ENCODE peak calls at places on chromosomes 4 and X, in five cellular contexts. X is A549, O is IMR-90, D is ovary, Z is body of pancreas. A is an unnamed sample.

GRCh38 chrX:119062750-119063374 is 9.9 kb upstream of the CT47C1 start:
- DNase-seq in X (no peak), O (peak), D (no peak), Z (peak), A (no peak)

GRCh38 chr4:108219998-108220397 is 51.3 kb upstream of the LEF1 start:
- DNase-seq in X (no peak), O (no peak), D (no peak), Z (no peak), A (no peak)

GRCh38 chr4:123986268-123986798 is 589.7 kb downstream of the SPRY1 start:
- DNase-seq in X (no peak), O (peak), D (peak), Z (peak), A (no peak)

GRCh38 chr4:2049381-2049780 is 9.7 kb upstream of the NAT8L start:
- DNase-seq in X (no peak), O (no peak), D (no peak), Z (no peak), A (no peak)

GRCh38 chrX:17495052-17495451 is 120.1 kb downstream of the NHS start:
- DNase-seq in X (peak), O (no peak), D (no peak), Z (no peak), A (no peak)

GRCh38 chrX:21590012-21590776 is 67.9 kb downstream of the KLHL34 start:
- DNase-seq in X (no peak), O (no peak), D (no peak), Z (no peak), A (no peak)

GRCh38 chr4:75841641-75842520 is 60.4 kb downstream of the PPEF2 start:
- DNase-seq in X (peak), O (no peak), D (no peak), Z (no peak), A (peak)

GRCh38 chrX:118520858-118521206 is 25.2 kb downstream of the DOCK11 start:
- DNase-seq in X (no peak), O (no peak), D (no peak), Z (no peak), A (no peak)

GRCh38 chr4:132809298-132810032 is 339.6 kb upstream of the PCDH10 start:
- DNase-seq in X (no peak), O (no peak), D (no peak), Z (no peak), A (no peak)

GRCh38 chrX:2707334-2707760 is 16.3 kb downstream of the CD99 start:
- DNase-seq in X (peak), O (peak), D (no peak), Z (peak), A (no peak)

GRCh38 chr4:56468097-56468422 is 643 bp downstream of the SRP72 start:
- DNase-seq in X (peak), O (peak), D (peak), Z (peak), A (no peak)

GRCh38 chrX:13159886-13160285 is 115.5 kb upstream of the FAM9C start:
- DNase-seq in X (no peak), O (no peak), D (no peak), Z (no peak), A (no peak)

GRCh38 chr4:40301592-40301991 is 33.5 kb upstream of the CHRNA9 start:
- DNase-seq in X (no peak), O (no peak), D (no peak), Z (no peak), A (no peak)

GRCh38 chrX:43813319-43813718 is 68.9 kb downstream of the MAOB start:
- DNase-seq in X (no peak), O (no peak), D (no peak), Z (no peak), A (no peak)

GRCh38 chrX:101359966-101360365 is 11.4 kb upstream of the TIMM8A start:
- DNase-seq in X (no peak), O (peak), D (no peak), Z (no peak), A (no peak)

GRCh38 chrX:95057341-95057740 is 1383.3 kb downstream of the FAM133A start:
- DNase-seq in X (no peak), O (peak), D (no peak), Z (no peak), A (no peak)

GRCh38 chrX:149707147-149707901 is 4.5 kb upstream of the MAGEA11 start:
- DNase-seq in X (no peak), O (no peak), D (no peak), Z (no peak), A (no peak)

GRCh38 chr4:12179264-12179616 is 750.5 kb upstream of the HS3ST1 start:
- DNase-seq in X (no peak), O (no peak), D (peak), Z (peak), A (no peak)

GRCh38 chr4:138911903-138912713 is 103.5 kb upstream of the NOCT start:
- DNase-seq in X (peak), O (no peak), D (no peak), Z (peak), A (no peak)

DNA sequence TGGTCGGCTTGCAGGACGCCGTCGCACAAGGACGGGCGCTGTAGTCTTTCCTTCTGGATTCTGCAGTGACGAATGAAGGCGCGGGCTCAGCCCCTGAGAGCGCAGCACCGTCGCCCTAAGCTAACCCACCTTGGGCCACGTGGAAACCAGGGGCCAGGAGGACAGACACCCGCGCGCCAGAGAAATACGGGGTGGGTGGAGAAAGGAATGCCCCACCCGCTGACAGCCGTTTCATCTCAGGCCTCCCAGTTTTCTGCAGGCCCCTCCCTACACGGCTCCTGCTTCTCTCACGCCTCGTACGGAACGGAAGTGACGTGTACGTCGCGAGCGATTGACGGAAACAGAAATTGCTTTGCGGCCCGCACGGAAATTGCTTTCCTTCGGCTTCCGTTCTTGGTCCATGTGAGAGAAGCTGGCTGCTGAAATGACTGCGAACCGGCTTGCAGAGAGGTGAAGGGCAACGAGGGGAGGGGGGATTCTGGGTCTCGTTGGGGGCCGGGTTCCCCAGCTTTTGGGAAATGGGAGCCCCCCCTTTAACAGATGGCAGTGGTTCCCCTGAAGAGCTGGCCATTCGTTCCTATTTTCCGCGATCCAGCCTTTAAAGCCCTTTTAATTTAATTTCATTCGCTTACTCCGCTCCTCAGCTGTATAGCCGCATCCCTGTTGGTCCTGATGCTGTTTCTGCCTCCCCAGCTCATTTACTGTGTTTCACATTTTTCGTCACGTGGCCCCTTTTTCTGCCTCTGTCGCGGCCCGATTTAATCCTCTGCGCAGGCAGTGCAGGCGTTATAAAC is at the start of gene UTP14A:
- DNase-seq in X (peak), O (peak), D (peak), Z (peak), A (peak)
- TF ChIP-seq POLR2A in X (peak), O (peak), D (peak), Z (peak), A (peak)

GRCh38 chr4:173731257-173731656 is 201.2 kb upstream of the HAND2 start:
- DNase-seq in X (no peak), O (no peak), D (no peak), Z (no peak), A (no peak)
- TF ChIP-seq POLR2A in X (no peak), O (no peak), D (no peak), Z (no peak), A (no peak)

GRCh38 chr4:6782147-6782845 is at the start of gene KIAA0232:
- DNase-seq in X (peak), O (peak), D (peak), Z (peak), A (peak)
- TF ChIP-seq POLR2A in X (peak), O (peak), D (peak), Z (peak), A (peak)

GRCh38 chr4:176794151-176794550 is 1.4 kb upstream of the VEGFC start:
- DNase-seq in X (peak), O (peak), D (no peak), Z (no peak), A (no peak)
- TF ChIP-seq POLR2A in X (no peak), O (peak), D (no peak), Z (no peak), A (no peak)

DNA sequence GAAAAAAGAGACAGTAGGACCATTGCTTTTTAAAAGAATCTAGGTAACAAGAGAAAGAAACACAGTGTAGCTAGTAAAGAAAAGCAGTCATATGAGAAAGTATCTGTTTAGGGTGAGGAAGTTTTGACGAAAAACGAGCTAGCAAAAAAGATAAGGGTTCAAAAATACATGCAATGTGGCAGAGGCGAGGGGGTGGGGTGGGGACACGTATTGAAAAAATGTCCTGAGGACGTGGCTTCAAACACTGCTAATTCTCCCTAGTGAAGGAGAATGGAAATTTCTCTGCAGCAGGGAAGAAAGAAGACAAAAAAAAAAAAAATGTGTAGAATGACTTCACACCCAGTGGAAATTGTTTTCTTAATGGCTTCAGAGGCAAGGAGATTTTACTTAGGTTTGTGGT is 856.4 kb upstream of the INTU start:
- DNase-seq in X (no peak), O (no peak), D (no peak), Z (no peak), A (no peak)
- TF ChIP-seq POLR2A in X (no peak), O (no peak), D (no peak), Z (no peak), A (no peak)

GRCh38 chrX:72620550-72621145 is 48.0 kb upstream of the HDAC8 start:
- DNase-seq in X (peak), O (peak), D (peak), Z (peak), A (no peak)
- TF ChIP-seq POLR2A in X (no peak), O (no peak), D (peak), Z (peak), A (no peak)

GRCh38 chr4:151034829-151035228 is 19.7 kb upstream of the LRBA start:
- DNase-seq in X (no peak), O (no peak), D (no peak), Z (no peak), A (no peak)

GRCh38 chr4:151035321-151035720 is 20.2 kb upstream of the LRBA start:
- DNase-seq in X (no peak), O (no peak), D (no peak), Z (peak), A (no peak)

GRCh38 chr4:151029537-151029936 is 14.5 kb upstream of the LRBA start:
- DNase-seq in X (no peak), O (no peak), D (no peak), Z (no peak), A (no peak)

GRCh38 chr4:151031831-151032605 is 16.9 kb upstream of the LRBA start:
- DNase-seq in X (peak), O (peak), D (no peak), Z (no peak), A (peak)
- TF ChIP-seq POLR2A in X (no peak), O (no peak), D (no peak), Z (no peak), A (no peak)

GRCh38 chr4:88280228-88280795 is 4.0 kb downstream of the PPM1K start:
- DNase-seq in X (no peak), O (no peak), D (no peak), Z (no peak), A (no peak)

GRCh38 chr4:88285235-88285505 is 809 bp upstream of the PPM1K start:
- DNase-seq in X (no peak), O (no peak), D (no peak), Z (no peak), A (no peak)

GRCh38 chr4:88286897-88287296 is 2.5 kb upstream of the PPM1K start:
- DNase-seq in X (no peak), O (no peak), D (no peak), Z (no peak), A (peak)

GRCh38 chr4:88284378-88285234 is at the start of gene PPM1K:
- DNase-seq in X (peak), O (peak), D (peak), Z (peak), A (peak)

GRCh38 chr4:88283661-88284377 is 542 bp downstream of the PPM1K start:
- DNase-seq in X (peak), O (peak), D (peak), Z (peak), A (peak)
- TF ChIP-seq POLR2A in X (no peak), O (no peak), D (peak), Z (peak), A (no peak)

GRCh38 chr4:83034630-83035494 is at the start of gene COPS4:
- DNase-seq in X (peak), O (peak), D (peak), Z (peak), A (peak)
- TF ChIP-seq POLR2A in X (peak), O (peak), D (peak), Z (peak), A (peak)

A was measured in erythroblast.